ENCODE peak calls at places on chromosomes 7 and 10, in five cellular contexts. A is endodermal cell, K is DND-41, Y is lower lobe of right lung, W is tibial artery. Z is an unnamed sample.

GRCh38 chr10:8298871-8299570 is 244.5 kb downstream of the GATA3 start:
- DNase-seq in Y (no peak), K (no peak), A (no peak), W (no peak), Z (no peak)

GRCh38 chr7:158299607-158300006 is 288.0 kb downstream of the PTPRN2 start:
- DNase-seq in W (peak), Y (no peak), A (peak), K (no peak), Z (no peak)

GRCh38 chr7:78063758-78064157 is 265.2 kb downstream of the PHTF2 start:
- DNase-seq in A (peak), K (no peak), W (no peak), Y (no peak), Z (no peak)

GRCh38 chr7:102284891-102285540 is 1.7 kb upstream of the SH2B2 start:
- DNase-seq in K (no peak), Y (peak), W (no peak), A (no peak), Z (no peak)

GRCh38 chr7:37395618-37396259 is 52.9 kb downstream of the ELMO1 start:
- DNase-seq in Y (no peak), K (no peak), W (no peak), A (no peak), Z (no peak)

GRCh38 chr10:46526682-46527038 is 29.8 kb downstream of the GPRIN2 start:
- DNase-seq in A (peak), K (no peak), W (peak), Y (peak), Z (no peak)

GRCh38 chr7:22866965-22867364 is 44.3 kb upstream of the TOMM7 start:
- DNase-seq in W (no peak), K (no peak), Y (no peak), A (no peak), Z (no peak)

GRCh38 chr7:137846588-137847417 is at the start of gene DGKI:
- DNase-seq in W (no peak), Y (peak), K (no peak), A (peak), Z (peak)

GRCh38 chr7:50533849-50534248 is 31.4 kb downstream of the DDC start:
- DNase-seq in A (peak), Y (no peak), K (no peak), W (no peak), Z (no peak)

GRCh38 chr7:43764039-43764789 is 5.7 kb downstream of the BLVRA start:
- DNase-seq in A (no peak), K (no peak), W (no peak), Y (peak), Z (peak)

GRCh38 chr10:89367529-89367928 is 10.3 kb upstream of the IFIT1B start:
- DNase-seq in W (no peak), Y (no peak), K (no peak), A (peak), Z (peak)

GRCh38 chr10:80136134-80136571 is 3.6 kb downstream of the PLAC9 start:
- DNase-seq in Y (peak), K (no peak), A (no peak), W (peak), Z (no peak)

GRCh38 chr10:78047314-78047891 is 13.7 kb downstream of the RPS24 start:
- DNase-seq in W (peak), K (peak), Y (peak), A (peak), Z (no peak)

GRCh38 chr10:132441818-132442217 is 44.8 kb downstream of the PWWP2B start:
- DNase-seq in W (no peak), Y (no peak), K (no peak), A (no peak), Z (no peak)

GRCh38 chr10:29941476-29941875 is 117.9 kb downstream of the JCAD start:
- DNase-seq in A (no peak), W (no peak), Y (no peak), K (no peak), Z (no peak)

GRCh38 chr7:117117172-117117571 is 163.9 kb downstream of the ST7 start:
- DNase-seq in K (no peak), Y (no peak), W (no peak), A (no peak), Z (no peak)

GRCh38 chr7:1555813-1556540 is at the start of gene TMEM184A:
- DNase-seq in Y (peak), K (peak), A (peak), W (no peak), Z (peak)

GRCh38 chr7:29193316-29194205 is 1.0 kb upstream of the CHN2 start:
- DNase-seq in A (peak), K (no peak), Y (no peak), W (no peak), Z (no peak)

GRCh38 chr7:27147211-27148030 is at the start of gene HOXA6:
- DNase-seq in W (peak), Y (peak), K (no peak), A (peak), Z (no peak)

GRCh38 chr10:126867567-126868365 is 37.5 kb upstream of the DOCK1 start:
- DNase-seq in Y (no peak), A (no peak), K (no peak), W (no peak), Z (no peak)

GRCh38 chr10:99460070-99460469 is 29.6 kb upstream of the GOT1 start:
- DNase-seq in W (no peak), Y (no peak), A (no peak), K (no peak), Z (no peak)

GRCh38 chr7:120185940-120186682 is 86.9 kb upstream of the KCND2 start:
- DNase-seq in A (no peak), W (no peak), Y (no peak), K (no peak), Z (no peak)

GRCh38 chr10:124509836-124510535 is 48.4 kb downstream of the LHPP start:
- DNase-seq in K (no peak), Y (no peak), W (no peak), A (peak), Z (no peak)

GRCh38 chr7:69597278-69598076 is 798 bp upstream of the AUTS2 start:
- DNase-seq in K (peak), Y (peak), W (peak), A (peak), Z (peak)

GRCh38 chr10:72738476-72738875 is 46.5 kb downstream of the MCU start:
- DNase-seq in W (no peak), K (no peak), Y (no peak), A (no peak), Z (no peak)

GRCh38 chr7:23123465-23123864 is 17.9 kb downstream of the KLHL7 start:
- DNase-seq in W (no peak), Y (no peak), A (no peak), K (no peak), Z (no peak)

GRCh38 chr7:1226155-1226901 is 6.3 kb upstream of the UNCX start:
- DNase-seq in K (no peak), W (no peak), Y (no peak), A (peak), Z (no peak)

GRCh38 chr7:98913026-98913425 is 34.7 kb downstream of the TRRAP start:
- DNase-seq in A (no peak), Y (no peak), K (no peak), W (no peak), Z (no peak)

GRCh38 chr10:121669010-121669366 is 70.7 kb upstream of the FGFR2 start:
- DNase-seq in Y (no peak), W (no peak), K (no peak), A (no peak), Z (no peak)
- H3K4me3 ChIP-seq in Y (no peak), W (peak), K (no peak), A (no peak), Z (no peak)

GRCh38 chr7:122430710-122431109 is 126.2 kb upstream of the FEZF1 start:
- DNase-seq in A (no peak), Y (no peak), K (no peak), W (no peak), Z (no peak)
- TF ChIP-seq CTCF in A (no peak), Y (no peak), K (no peak), W (no peak), Z (no peak)

DNA sequence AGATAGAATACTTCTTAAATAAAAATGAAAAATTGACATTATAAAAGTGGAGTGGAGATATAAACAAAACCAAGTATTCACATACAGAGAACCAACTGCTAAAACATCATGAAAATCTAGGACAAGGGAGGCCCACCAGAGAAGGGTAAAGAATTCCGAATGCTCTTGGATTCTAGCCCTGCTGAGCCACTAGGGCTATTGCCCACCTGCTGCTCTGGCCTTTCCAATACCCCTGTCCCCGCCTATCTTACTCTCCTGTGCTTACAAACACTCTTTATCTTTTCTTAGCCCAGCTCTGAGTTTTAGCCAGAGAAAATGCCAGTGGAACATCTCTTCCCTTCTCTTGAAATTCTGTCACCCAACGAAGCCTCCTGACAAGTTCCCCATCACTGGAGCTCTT is 100.3 kb downstream of the MACC1 start:
- DNase-seq in K (no peak), A (peak), W (no peak), Y (no peak), Z (no peak)
- H3K4me3 ChIP-seq in K (no peak), A (no peak), W (no peak), Y (no peak), Z (no peak)

GRCh38 chr10:5902511-5903274 is 12.7 kb downstream of the FBH1 start:
- DNase-seq in K (no peak), W (peak), Y (no peak), A (no peak), Z (no peak)
- TF ChIP-seq CTCF in K (no peak), W (no peak), Y (no peak), A (no peak), Z (no peak)

GRCh38 chr7:17968791-17969715 is 28.8 kb upstream of the SNX13 start:
- DNase-seq in W (no peak), Y (no peak), K (no peak), A (no peak), Z (no peak)
- H3K4me3 ChIP-seq in W (no peak), Y (no peak), K (no peak), A (no peak), Z (no peak)

GRCh38 chr10:71713135-71714040 is 6.2 kb downstream of the C10orf105 start:
- DNase-seq in A (peak), Y (peak), K (no peak), W (peak), Z (no peak)
- TF ChIP-seq CTCF in A (peak), Y (no peak), K (no peak), W (peak), Z (no peak)

Z was measured in GM06990.